ENCODE peak calls at places on chromosomes 6 and 20, in five cellular contexts. I is H54, O is BJ, R is NCI-H460, C is HT-29. S is an unnamed sample.

GRCh38 chr6:54244430-54244829 is 63.8 kb upstream of the TINAG start:
- DNase-seq in R (peak; percentile 15), C (peak; percentile 58), I (no peak), O (no peak), S (no peak)

GRCh38 chr6:135311446-135312200 is 130.5 kb downstream of the MYB start:
- DNase-seq in I (no peak), C (no peak), R (no peak), O (no peak), S (no peak)

GRCh38 chr6:149077208-149077607 is 240.3 kb upstream of the TAB2 start:
- DNase-seq in C (no peak), R (no peak), O (no peak), I (no peak), S (no peak)

GRCh38 chr20:11844691-11845090 is 73.0 kb upstream of the BTBD3 start:
- DNase-seq in C (no peak), I (no peak), R (no peak), O (no peak), S (no peak)

GRCh38 chr20:22974354-22974753 is 60.8 kb upstream of the SSTR4 start:
- DNase-seq in I (peak; percentile 21), C (peak; percentile 49), R (no peak), O (no peak), S (no peak)

GRCh38 chr6:134389129-134389528 is 71.2 kb upstream of the SGK1 start:
- DNase-seq in C (no peak), I (no peak), R (no peak), O (no peak), S (no peak)

GRCh38 chr6:154842828-154843227 is 109.6 kb downstream of the SCAF8 start:
- DNase-seq in C (no peak), O (no peak), R (no peak), I (no peak), S (no peak)

GRCh38 chr6:163128324-163128723 is 286.2 kb upstream of the QKI start:
- DNase-seq in R (no peak), C (no peak), O (no peak), I (no peak), S (no peak)

GRCh38 chr6:144036064-144036873 is 28.2 kb upstream of the PLAGL1 start:
- DNase-seq in O (peak; percentile 32), I (no peak), R (no peak), C (no peak), S (peak; percentile 14)

GRCh38 chr6:7919871-7920270 is 9.3 kb upstream of the TXNDC5 start:
- DNase-seq in O (no peak), C (peak; percentile 71), R (no peak), I (no peak), S (no peak)

GRCh38 chr6:150069707-150070106 is 786 bp upstream of the ULBP3 start:
- DNase-seq in R (no peak), O (no peak), C (no peak), I (no peak), S (no peak)

GRCh38 chr20:32289661-32290431 is 12.4 kb downstream of the KIF3B start:
- DNase-seq in R (no peak), C (peak; percentile 78), O (no peak), I (no peak), S (no peak)

GRCh38 chr6:133289733-133290306 is 48.7 kb downstream of the EYA4 start:
- DNase-seq in I (no peak), C (no peak), O (no peak), R (no peak), S (no peak)

GRCh38 chr6:170166511-170167122 is 124.3 kb downstream of the DLL1 start:
- DNase-seq in O (no peak), C (no peak), I (no peak), R (no peak), S (no peak)

GRCh38 chr6:106125925-106126435 is 39.8 kb downstream of the PRDM1 start:
- DNase-seq in O (no peak), R (no peak), C (no peak), I (no peak), S (no peak)

GRCh38 chr6:32255212-32256153 is 31.6 kb upstream of the NOTCH4 start:
- DNase-seq in O (peak; percentile 54), R (peak; percentile 77), C (peak; percentile 81), I (peak; percentile 77), S (peak; percentile 71)

GRCh38 chr6:159451051-159451450 is 242.0 kb downstream of the SOD2 start:
- DNase-seq in I (no peak), O (no peak), C (no peak), R (no peak), S (no peak)

GRCh38 chr6:81998432-81998831 is 246.0 kb upstream of the TENT5A start:
- DNase-seq in I (no peak), C (no peak), O (no peak), R (no peak), S (no peak)

GRCh38 chr20:5848711-5849505 is 98.7 kb downstream of the SHLD1 start:
- DNase-seq in O (no peak), C (no peak), I (peak; percentile 28), R (no peak), S (no peak)

GRCh38 chr20:39049148-39049547 is 87.0 kb downstream of the DHX35 start:
- DNase-seq in R (no peak), I (no peak), O (no peak), C (no peak), S (no peak)

GRCh38 chr6:47434372-47435253 is 43.0 kb upstream of the CD2AP start:
- DNase-seq in O (no peak), R (no peak), C (peak; percentile 24), I (no peak), S (no peak)

GRCh38 chr6:144314003-144314485 is 28.9 kb downstream of the UTRN start:
- DNase-seq in C (peak; percentile 14), O (no peak), R (no peak), I (no peak), S (peak; percentile 29)

GRCh38 chr6:116010400-116011095 is 50.1 kb downstream of the FRK start:
- DNase-seq in O (no peak), I (no peak), C (peak; percentile 92), R (peak; percentile 70), S (no peak)

GRCh38 chr6:148831064-148831463 is 84.2 kb downstream of the UST start:
- DNase-seq in R (no peak), I (no peak), C (no peak), O (no peak), S (no peak)